ENCODE peak calls at places on chromosomes 13 and 19, in five cellular contexts. K is OCI-LY7; I is uterus; H is effector memory CD4-positive, alpha-beta T cell; D is left lung. Z is an unnamed sample.

GRCh38 chr13:74574964-74575728 is 440.9 kb upstream of the KLF12 start:
- DNase-seq in I (no peak), K (no peak), H (no peak), D (no peak), Z (no peak)

GRCh38 chr13:23709521-23709920 is 139.3 kb downstream of the TNFRSF19 start:
- DNase-seq in D (no peak), K (no peak), I (no peak), H (no peak), Z (no peak)

GRCh38 chr19:16566161-16566560 is 6.1 kb downstream of the SLC35E1 start:
- DNase-seq in K (no peak), I (no peak), D (no peak), H (peak), Z (no peak)

GRCh38 chr19:19062454-19063182 is 1.2 kb upstream of the SLC25A42 start:
- DNase-seq in I (no peak), H (no peak), K (peak), D (peak), Z (peak)

GRCh38 chr13:109576331-109576813 is 210.0 kb downstream of the IRS2 start:
- DNase-seq in D (no peak), I (no peak), K (no peak), H (no peak), Z (no peak)

GRCh38 chr19:44643605-44644390 is at the start of gene PVR:
- DNase-seq in I (peak), H (no peak), D (peak), K (no peak), Z (no peak)

GRCh38 chr19:7919681-7920519 is at the start of gene SNAPC2:
- DNase-seq in D (peak), H (peak), I (peak), K (peak), Z (peak)

GRCh38 chr13:23984541-23984940 is 87.2 kb upstream of the C1QTNF9B start:
- DNase-seq in D (peak), I (no peak), K (no peak), H (no peak), Z (no peak)

GRCh38 chr19:27765397-27765796 is 1447.6 kb downstream of the UQCRFS1 start:
- DNase-seq in D (no peak), H (no peak), I (no peak), K (no peak), Z (no peak)

GRCh38 chr19:22832031-22832762 is at the start of gene ZNF723:
- DNase-seq in I (no peak), D (no peak), K (no peak), H (no peak), Z (no peak)

GRCh38 chr19:2542341-2543069 is 66.6 kb downstream of the GADD45B start:
- DNase-seq in H (no peak), I (no peak), D (no peak), K (no peak), Z (no peak)

GRCh38 chr19:56538254-56538760 is 441 bp upstream of the ZFP28 start:
- DNase-seq in K (no peak), H (peak), I (peak), D (peak), Z (no peak)

GRCh38 chr19:34722353-34722752 is 11.7 kb upstream of the ZNF181 start:
- DNase-seq in I (no peak), H (no peak), K (no peak), D (no peak), Z (no peak)

GRCh38 chr19:16175954-16176353 is 2.6 kb upstream of the CIB3 start:
- DNase-seq in D (no peak), I (no peak), H (no peak), K (no peak), Z (no peak)

GRCh38 chr19:3500429-3501101 is at the start of gene DOHH:
- DNase-seq in D (peak), K (peak), H (peak), I (peak), Z (peak)

GRCh38 chr13:98411617-98412310 is 165.1 kb downstream of the STK24 start:
- DNase-seq in D (peak), H (no peak), I (no peak), K (no peak), Z (no peak)

GRCh38 chr19:58338825-58339558 is 12.2 kb downstream of the ZSCAN22 start:
- DNase-seq in H (no peak), D (no peak), I (no peak), K (no peak), Z (no peak)

GRCh38 chr13:78993792-78994191 is 334.8 kb upstream of the OBI1 start:
- DNase-seq in K (no peak), H (no peak), D (no peak), I (no peak), Z (no peak)

GRCh38 chr19:13461536-13461935 is 44.7 kb downstream of the CACNA1A start:
- DNase-seq in D (no peak), H (no peak), K (no peak), I (no peak), Z (no peak)

GRCh38 chr13:23851106-23851505 is 38.1 kb downstream of the MIPEP start:
- DNase-seq in D (no peak), K (no peak), I (no peak), H (no peak), Z (no peak)

GRCh38 chr13:113586661-113587479 is 2.3 kb downstream of the TFDP1 start:
- DNase-seq in I (peak), H (no peak), D (no peak), K (no peak), Z (no peak)

GRCh38 chr13:66152596-66152995 is 1077.5 kb downstream of the PCDH9 start:
- DNase-seq in H (no peak), D (no peak), K (no peak), I (no peak), Z (no peak)
- H3K27ac ChIP-seq in H (no peak), D (no peak), K (no peak), I (no peak), Z (no peak)

DNA sequence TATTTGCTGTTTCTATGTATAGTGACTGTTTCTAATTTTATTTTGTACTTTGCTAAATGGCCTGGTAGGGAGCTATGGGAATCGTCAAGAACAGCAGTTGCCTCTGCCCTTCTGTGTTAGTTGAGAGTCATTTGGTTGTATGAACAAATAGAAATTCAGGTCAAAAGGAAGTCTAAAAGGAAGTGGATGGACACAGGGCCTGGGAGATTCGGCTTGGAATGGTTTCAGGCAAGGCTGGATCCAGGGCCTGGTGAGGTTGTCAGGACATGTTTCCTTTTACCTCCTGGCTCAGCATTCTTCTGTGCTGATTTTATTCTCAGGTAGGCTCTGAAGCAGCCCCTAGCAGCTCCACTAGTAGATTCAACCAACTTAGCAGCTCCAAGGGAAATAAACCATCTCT is 118.9 kb downstream of the SIPA1L3 start:
- DNase-seq in K (no peak), D (no peak), H (no peak), I (no peak), Z (no peak)
- H3K27ac ChIP-seq in K (no peak), D (peak), H (no peak), I (no peak), Z (peak)

DNA sequence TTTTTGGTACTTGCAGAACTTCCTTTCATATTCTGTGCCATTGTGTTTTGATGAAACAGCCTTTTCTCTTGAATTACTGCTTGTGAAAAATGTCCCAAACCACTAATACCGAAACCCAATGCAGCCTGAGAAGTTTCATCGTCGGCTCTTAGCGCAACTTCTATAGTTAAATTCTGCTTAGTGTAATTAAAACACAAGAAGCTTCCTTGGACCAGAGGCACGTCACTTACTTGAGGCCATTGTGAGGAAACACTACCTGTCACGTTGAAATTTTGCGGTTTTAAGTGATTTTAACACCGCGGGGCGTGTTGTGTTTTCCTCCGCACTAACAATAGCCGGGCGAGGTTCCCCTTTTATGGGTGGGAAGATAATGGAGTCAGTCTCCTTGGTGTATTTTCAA is 70.9 kb downstream of the GGACT start:
- DNase-seq in I (no peak), H (no peak), K (no peak), D (no peak), Z (no peak)
- H3K27ac ChIP-seq in I (no peak), H (no peak), K (no peak), D (no peak), Z (no peak)

GRCh38 chr19:35786299-35787160 is 11.2 kb downstream of the ARHGAP33 start:
- DNase-seq in K (no peak), I (no peak), H (no peak), D (no peak), Z (no peak)
- H3K27ac ChIP-seq in K (no peak), I (no peak), H (no peak), D (no peak), Z (no peak)

GRCh38 chr19:41408256-41408655 is 10.6 kb downstream of the BCKDHA start:
- DNase-seq in I (no peak), D (no peak), K (peak), H (no peak), Z (peak)
- H3K27ac ChIP-seq in I (peak), D (peak), K (no peak), H (no peak), Z (peak)

GRCh38 chr19:48397263-48397635 is 3.8 kb downstream of the GRIN2D start:
- DNase-seq in K (no peak), H (no peak), D (no peak), I (no peak), Z (no peak)
- H3K27ac ChIP-seq in K (no peak), H (no peak), D (no peak), I (no peak), Z (no peak)

GRCh38 chr13:51831519-51831918 is 13.5 kb downstream of the TMEM272 start:
- DNase-seq in K (no peak), H (no peak), D (no peak), I (no peak), Z (no peak)
- H3K27ac ChIP-seq in K (peak), H (no peak), D (no peak), I (no peak), Z (peak)